ENCODE peak calls at places on chromosomes 16 and 17, in seven cellular contexts. Q is GM23248, K is mammary epithelial cell, W is neuronal stem cell, M is right lobe of liver, F is endothelial cell of umbilical vein, Z is heart left ventricle. D is an unnamed sample. For H3K4me1 and H3K36me3, the result is how much of the 10 kb centered on the place peaks cover.

GRCh38 chr17:79026345-79027273 is 2.6 kb downstream of the C1QTNF1 start:
- DNase-seq in M (no peak), Z (peak), Q (peak), F (no peak), W (no peak), K (peak), D (no peak)

GRCh38 chr17:15893333-15894024 is 51.5 kb upstream of the ADORA2B start:
- DNase-seq in W (no peak), Z (no peak), M (no peak), F (peak), Q (peak), K (no peak), D (no peak)

GRCh38 chr17:51164911-51165679 is 1.1 kb upstream of the NME2 start:
- DNase-seq in W (no peak), K (no peak), F (no peak), M (peak), Z (peak), Q (no peak), D (no peak)

GRCh38 chr17:73308017-73308823 is 3.6 kb downstream of the CDC42EP4 start:
- DNase-seq in Q (peak), W (no peak), M (peak), K (peak), Z (peak), F (peak), D (no peak)

GRCh38 chr17:82004485-82005455 is 17.9 kb downstream of the CENPX start:
- DNase-seq in M (no peak), Q (no peak), K (no peak), F (no peak), W (no peak), Z (no peak), D (no peak)

GRCh38 chr17:17538417-17539391 is 42.5 kb upstream of the RASD1 start:
- DNase-seq in Z (no peak), W (no peak), K (no peak), M (peak), Q (no peak), F (peak), D (no peak)

GRCh38 chr17:66900126-66901010 is 64.1 kb upstream of the CACNG4 start:
- DNase-seq in K (no peak), Q (peak), Z (no peak), W (no peak), F (peak), M (no peak), D (no peak)

GRCh38 chr17:13509561-13509960 is 92.2 kb downstream of the HS3ST3A1 start:
- DNase-seq in K (no peak), F (no peak), Z (no peak), M (no peak), Q (no peak), W (peak), D (no peak)

GRCh38 chr17:6668727-6669425 is 17.3 kb downstream of the C17orf100 start:
- DNase-seq in M (no peak), F (no peak), Q (no peak), W (no peak), K (peak), Z (no peak), D (no peak)

GRCh38 chr17:46879101-46879500 is 27.7 kb downstream of the WNT9B start:
- DNase-seq in Q (no peak), K (no peak), W (no peak), Z (no peak), M (no peak), F (no peak), D (no peak)

GRCh38 chr16:17565605-17566004 is 94.8 kb upstream of the XYLT1 start:
- DNase-seq in Q (no peak), W (no peak), K (no peak), Z (no peak), F (no peak), M (no peak), D (no peak)

GRCh38 chr17:80813318-80813717 is 178.3 kb upstream of the CHMP6 start:
- DNase-seq in Q (no peak), F (no peak), K (no peak), W (no peak), M (no peak), Z (no peak), D (no peak)

GRCh38 chr16:27685802-27686201 is 135.9 kb downstream of the KATNIP start:
- DNase-seq in F (peak), M (no peak), K (no peak), Q (peak), Z (no peak), W (no peak), D (no peak)

GRCh38 chr16:11797957-11798299 is 870 bp upstream of the ZC3H7A start:
- DNase-seq in Z (no peak), M (no peak), Q (peak), W (no peak), K (no peak), F (peak), D (peak)

GRCh38 chr16:67516296-67517177 is 12.1 kb upstream of the RIPOR1 start:
- DNase-seq in M (no peak), Z (no peak), W (no peak), K (no peak), Q (peak), F (peak), D (no peak)

GRCh38 chr16:592518-593306 is 2.8 kb downstream of the RAB40C start:
- DNase-seq in Z (no peak), W (no peak), K (peak), Q (peak), F (no peak), M (peak), D (no peak)

GRCh38 chr17:11705111-11705510 is 106.8 kb downstream of the DNAH9 start:
- DNase-seq in M (peak), K (no peak), W (no peak), Z (no peak), F (no peak), Q (no peak), D (no peak)

GRCh38 chr17:39634384-39634871 is 2.5 kb upstream of the STARD3 start:
- DNase-seq in K (peak), Q (peak), F (peak), W (no peak), M (no peak), Z (no peak), D (no peak)

GRCh38 chr17:73532441-73532901 is 111.8 kb downstream of the SDK2 start:
- DNase-seq in Z (no peak), Q (no peak), M (no peak), W (no peak), K (no peak), F (no peak), D (no peak)

GRCh38 chr17:72358465-72358864 is 237.6 kb downstream of the SOX9 start:
- DNase-seq in Q (peak), F (no peak), W (no peak), Z (no peak), K (peak), M (no peak), D (no peak)

GRCh38 chr17:43868236-43868994 is 21.4 kb downstream of the CD300LG start:
- DNase-seq in M (no peak), K (no peak), F (no peak), Z (no peak), W (no peak), Q (no peak), D (no peak)

GRCh38 chr17:38549285-38549684 is 56.5 kb downstream of the SRCIN1 start:
- DNase-seq in M (no peak), F (no peak), K (no peak), Q (no peak), W (no peak), Z (no peak), D (no peak)

GRCh38 chr17:604719-605118 is 109.9 kb downstream of the VPS53 start:
- DNase-seq in F (peak), Q (peak), Z (no peak), M (no peak), K (no peak), W (peak), D (no peak)

GRCh38 chr16:680967-681745 is 946 bp downstream of the STUB1 start:
- DNase-seq in Q (peak), F (peak), K (peak), Z (peak), W (no peak), M (peak), D (no peak)

GRCh38 chr16:31528726-31529397 is 1.2 kb downstream of the AHSP start:
- DNase-seq in Z (no peak), W (no peak), F (no peak), K (no peak), M (no peak), Q (peak), D (no peak)

GRCh38 chr17:41076788-41077187 is 7.2 kb upstream of the KRTAP4-7 start:
- DNase-seq in Q (no peak), K (no peak), F (no peak), W (no peak), Z (no peak), M (no peak), D (no peak)

GRCh38 chr17:41069031-41069430 is 3.4 kb upstream of the KRTAP2-4 start:
- DNase-seq in Q (no peak), F (no peak), M (no peak), K (no peak), Z (no peak), W (no peak), D (no peak)

GRCh38 chr17:41067281-41067680 is 1.6 kb upstream of the KRTAP2-4 start:
- DNase-seq in Z (no peak), W (no peak), F (no peak), K (no peak), M (no peak), Q (peak), D (no peak)

GRCh38 chr17:41073676-41074075 is 8.0 kb upstream of the KRTAP2-4 start:
- DNase-seq in Q (no peak), Z (no peak), W (no peak), F (no peak), M (no peak), K (no peak), D (no peak)

DNA sequence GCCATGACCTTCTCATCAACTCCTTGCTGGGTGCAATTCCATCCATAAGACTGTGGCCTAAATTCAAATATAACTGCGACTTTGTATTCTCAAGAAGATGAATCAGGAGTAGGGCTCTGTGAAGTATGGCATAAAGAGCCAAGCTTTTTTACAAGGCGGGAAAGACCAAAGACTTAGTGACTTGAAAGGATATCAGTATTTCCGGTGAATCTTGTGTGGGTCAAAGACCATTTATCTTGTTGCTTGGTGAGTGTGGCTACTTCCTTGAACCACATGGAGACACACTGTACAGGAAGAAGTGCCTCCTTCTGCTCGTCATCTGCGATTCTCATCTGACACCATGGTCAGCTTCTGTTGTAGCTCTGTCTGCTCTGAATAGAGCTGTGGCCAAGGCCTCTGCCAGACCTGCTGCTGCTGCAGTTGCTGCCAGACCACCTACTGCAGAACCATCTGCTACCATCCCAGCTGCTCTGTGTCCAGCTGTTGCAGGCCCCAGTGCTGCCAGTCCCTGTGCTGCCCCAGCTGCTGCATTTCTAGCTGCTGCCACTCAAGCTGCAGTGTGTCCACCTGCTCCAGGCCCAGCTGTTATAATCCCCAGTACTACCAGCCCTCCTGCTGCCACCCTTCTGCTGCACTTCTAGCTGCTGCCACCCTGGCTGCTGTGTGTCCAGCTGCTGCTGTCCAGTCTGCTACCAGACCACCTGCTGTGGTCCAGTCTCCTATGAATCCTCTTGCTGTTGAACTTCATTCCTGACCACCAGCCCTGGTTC is 6.1 kb upstream of the KRTAP2-4 start:
- DNase-seq in Z (no peak), Q (no peak), M (no peak), F (no peak), W (no peak), K (no peak), D (no peak)
- H3K4me1 ChIP-seq in Z (under half), Q (under half), M (under half), F (under half), W (under half), K (under half), D (under half)

GRCh38 chr17:68248199-68248825 is 469 bp downstream of the AMZ2 start:
- DNase-seq in M (no peak), Q (peak), K (peak), Z (no peak), F (no peak), W (no peak), D (no peak)
- H3K36me3 ChIP-seq in M (under half), Q (under half), K (under half), Z (under half), F (under half), W (under half), D (under half)

DNA sequence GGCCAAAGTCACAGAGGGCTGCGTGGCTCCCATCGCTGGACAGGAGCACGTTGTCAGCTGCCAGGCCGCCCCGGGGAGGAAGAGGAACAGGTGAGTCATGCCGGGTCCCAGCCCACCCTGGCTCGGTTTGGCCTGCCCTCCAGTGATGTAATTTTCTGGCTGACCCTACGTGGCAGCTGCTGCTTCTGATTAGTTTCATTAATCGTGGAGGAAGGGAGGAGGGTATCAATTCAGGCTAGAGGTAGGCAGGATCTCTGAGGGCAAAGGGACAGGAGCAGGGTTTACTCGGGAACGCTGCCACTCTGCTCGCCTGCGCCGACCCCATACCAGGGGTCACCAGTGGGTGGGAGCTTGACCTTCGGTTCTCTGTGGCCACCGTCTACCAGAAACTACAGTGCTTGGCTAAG is 11.7 kb upstream of the SPATA32 start:
- DNase-seq in Z (no peak), Q (peak), M (peak), K (no peak), W (no peak), F (peak), D (no peak)
- H3K27ac ChIP-seq in Z (no peak), Q (no peak), M (peak), K (no peak), W (no peak), F (peak), D (no peak)

GRCh38 chr17:76561332-76561731 is 21.5 kb downstream of the PRCD start:
- DNase-seq in F (peak), Q (peak), K (no peak), W (no peak), M (no peak), Z (peak), D (no peak)

GRCh38 chr17:76560877-76561221 is 21.0 kb downstream of the PRCD start:
- DNase-seq in F (no peak), Z (no peak), M (no peak), W (no peak), K (no peak), Q (peak), D (no peak)

GRCh38 chr17:76560036-76560876 is 20.4 kb downstream of the PRCD start:
- DNase-seq in F (no peak), Q (no peak), W (no peak), K (no peak), M (no peak), Z (peak), D (no peak)

GRCh38 chr17:76562734-76563148 is 22.9 kb downstream of the PRCD start:
- DNase-seq in Z (peak), M (no peak), K (peak), F (peak), Q (peak), W (no peak), D (no peak)

GRCh38 chr17:76561799-76562268 is 22.0 kb downstream of the PRCD start:
- DNase-seq in Q (peak), K (no peak), M (no peak), F (peak), W (no peak), Z (peak), D (no peak)
- H3K4me1 ChIP-seq in Q (under half), K (under half), M (under half), F (under half), W (under half), Z (under half), D (under half)

GRCh38 chr17:49618112-49618611 is 42.5 kb downstream of the NXPH3 start:
- DNase-seq in M (no peak), Q (peak), W (no peak), F (no peak), K (peak), Z (no peak), D (no peak)

GRCh38 chr17:49616546-49617205 is 41.0 kb downstream of the NXPH3 start:
- DNase-seq in W (no peak), M (no peak), F (no peak), K (peak), Z (peak), Q (peak), D (no peak)

GRCh38 chr17:49610883-49611584 is 35.4 kb downstream of the NXPH3 start:
- DNase-seq in F (no peak), K (no peak), W (no peak), M (peak), Q (no peak), Z (no peak), D (no peak)

GRCh38 chr17:49616086-49616485 is 40.4 kb downstream of the NXPH3 start:
- DNase-seq in W (no peak), F (no peak), K (no peak), Z (no peak), Q (peak), M (no peak), D (no peak)

GRCh38 chr17:49612721-49613120 is 37.0 kb downstream of the NXPH3 start:
- DNase-seq in K (no peak), F (no peak), Z (no peak), Q (no peak), M (no peak), W (no peak), D (no peak)
- H3K36me3 ChIP-seq in K (under half), F (under half), Z (under half), Q (under half), M (under half), W (under half), D (half or more)

GRCh38 chr16:58497468-58497867 is 2.5 kb upstream of the NDRG4 start:
- DNase-seq in M (no peak), Z (no peak), F (no peak), K (no peak), Q (no peak), W (no peak), D (no peak)

GRCh38 chr16:58495861-58496331 is 4.0 kb upstream of the NDRG4 start:
- DNase-seq in Q (no peak), F (no peak), M (no peak), K (no peak), Z (no peak), W (no peak), D (no peak)

GRCh38 chr16:58493756-58494431 is 6.0 kb upstream of the NDRG4 start:
- DNase-seq in F (no peak), K (no peak), Z (no peak), W (no peak), Q (no peak), M (no peak), D (no peak)

GRCh38 chr16:58492735-58493134 is 7.2 kb upstream of the NDRG4 start:
- DNase-seq in W (no peak), F (no peak), K (no peak), Z (peak), Q (no peak), M (no peak), D (no peak)

GRCh38 chr16:58494981-58495860 is 4.7 kb upstream of the NDRG4 start:
- DNase-seq in W (peak), F (peak), K (peak), M (no peak), Z (peak), Q (peak), D (peak)
- H3K27ac ChIP-seq in W (peak), F (peak), K (no peak), M (no peak), Z (peak), Q (peak), D (no peak)

GRCh38 chr17:75703591-75703990 is 17.7 kb upstream of the ITGB4 start:
- DNase-seq in K (no peak), M (no peak), F (peak), Q (peak), W (no peak), Z (no peak), D (no peak)
- H3K4me1 ChIP-seq in K (half or more), M (under half), F (half or more), Q (under half), W (under half), Z (under half), D (under half)

GRCh38 chr17:28861393-28862203 is 6.8 kb downstream of the ERAL1 start:
- DNase-seq in K (no peak), W (no peak), M (no peak), Q (no peak), F (no peak), Z (no peak), D (no peak)
- H3K36me3 ChIP-seq in K (under half), W (under half), M (under half), Q (under half), F (under half), Z (under half), D (under half)

GRCh38 chr16:89291355-89291754 is 73.9 kb downstream of the ZNF778 start:
- DNase-seq in M (no peak), F (no peak), Z (no peak), Q (no peak), K (no peak), W (no peak), D (no peak)
- H3K27ac ChIP-seq in M (no peak), F (no peak), Z (no peak), Q (no peak), K (no peak), W (no peak), D (no peak)